ENCODE peak calls at places on chromosomes 2 and 18, in eight cellular contexts. G is HFFc6, R is NCI-H748 treated with DMSO at 0.1 percent for 48 hours, C is AG08396, F is ureter, I is glomerular endothelial cell, E is osteocyte, Z is PC-3. B is an unnamed sample.

GRCh38 chr2:182715121-182715895 is 749 bp upstream of the DNAJC10 start:
- DNase-seq in Z (peak), C (no peak), G (peak), E (no peak), F (no peak), R (peak), I (no peak), B (peak)

GRCh38 chr2:38660282-38660681 is 5.6 kb upstream of the GALM start:
- DNase-seq in C (no peak), I (no peak), E (no peak), R (no peak), Z (no peak), G (no peak), F (no peak), B (no peak)

GRCh38 chr2:238509151-238509820 is 82.6 kb downstream of the ASB1 start:
- DNase-seq in R (peak), F (no peak), I (no peak), C (no peak), G (no peak), Z (no peak), E (no peak), B (no peak)

GRCh38 chr2:55949613-55950012 is 26.0 kb upstream of the EFEMP1 start:
- DNase-seq in E (no peak), R (no peak), Z (no peak), G (no peak), C (no peak), I (no peak), F (no peak), B (no peak)

GRCh38 chr2:12317853-12318426 is 398.8 kb upstream of the TRIB2 start:
- DNase-seq in F (no peak), I (no peak), G (peak), Z (peak), C (peak), R (no peak), E (no peak), B (peak)

GRCh38 chr2:55365303-55365702 is 54.4 kb downstream of the CCDC88A start:
- DNase-seq in F (no peak), I (no peak), Z (no peak), G (no peak), E (no peak), C (no peak), R (no peak), B (no peak)

GRCh38 chr18:70289351-70290330 is 796 bp downstream of the SOCS6 start:
- DNase-seq in G (peak), F (peak), Z (peak), C (peak), I (no peak), R (no peak), E (peak), B (no peak)

GRCh38 chr2:100197643-100198153 is 55.3 kb upstream of the AFF3 start:
- DNase-seq in C (peak), I (no peak), E (peak), G (peak), F (peak), R (no peak), Z (no peak), B (peak)

GRCh38 chr2:24016376-24016761 is 6.5 kb downstream of the MFSD2B start:
- DNase-seq in G (no peak), R (no peak), Z (peak), F (no peak), C (no peak), E (no peak), I (no peak), B (no peak)

GRCh38 chr2:215874418-215874817 is 138.9 kb downstream of the MREG start:
- DNase-seq in G (peak), C (no peak), F (no peak), Z (peak), E (no peak), R (no peak), I (no peak), B (no peak)

GRCh38 chr2:235956281-235956970 is 211.8 kb downstream of the GBX2 start:
- DNase-seq in C (no peak), G (no peak), I (no peak), F (no peak), R (no peak), Z (no peak), E (no peak), B (no peak)

GRCh38 chr2:109369671-109370191 is 240.7 kb downstream of the SH3RF3 start:
- DNase-seq in R (no peak), E (peak), G (no peak), C (no peak), I (no peak), F (peak), Z (no peak), B (no peak)

GRCh38 chr2:212777020-212777491 is 238.5 kb upstream of the ERBB4 start:
- DNase-seq in R (peak), G (peak), C (peak), Z (peak), E (no peak), F (no peak), I (no peak), B (peak)

GRCh38 chr2:190551928-190552327 is 17.4 kb upstream of the NEMP2 start:
- DNase-seq in C (no peak), I (no peak), R (no peak), F (no peak), Z (no peak), E (no peak), G (no peak), B (no peak)

GRCh38 chr2:134738150-134738865 is 19.5 kb upstream of the TMEM163 start:
- DNase-seq in E (no peak), R (no peak), C (no peak), G (peak), Z (no peak), I (no peak), F (no peak), B (no peak)